ENCODE peak calls at places on chromosomes 6 and 20, in eight cellular contexts. O, P, W, V, B, Z, F and G are unnamed samples.

GRCh38 chr6:1820165-1820564 is 210.4 kb downstream of the FOXC1 start:
- DNase-seq in B (no peak), F (no peak), W (peak; percentile 69), Z (no peak), V (no peak), O (no peak), P (peak; percentile 81), G (no peak)

GRCh38 chr6:127162808-127163207 is 44.3 kb downstream of the RSPO3 start:
- DNase-seq in V (no peak), W (no peak), Z (no peak), O (no peak), P (peak; percentile 62), F (no peak), B (no peak), G (no peak)

GRCh38 chr20:34713194-34713943 is 9.2 kb downstream of the TP53INP2 start:
- DNase-seq in Z (peak; percentile 67), W (peak; percentile 100), P (peak; percentile 98), O (peak; percentile 37), B (no peak), V (no peak), F (no peak), G (no peak)

GRCh38 chr6:144343736-144344428 is 58.7 kb downstream of the UTRN start:
- DNase-seq in P (no peak), O (peak; percentile 53), W (no peak), V (no peak), Z (no peak), F (no peak), B (peak; percentile 37), G (no peak)

GRCh38 chr6:75761489-75761888 is 12.4 kb downstream of the MYO6 start:
- DNase-seq in W (no peak), Z (no peak), B (no peak), O (no peak), V (no peak), P (no peak), F (no peak), G (no peak)

GRCh38 chr6:107786709-107787588 is 37.2 kb downstream of the SCML4 start:
- DNase-seq in V (no peak), O (no peak), Z (no peak), P (no peak), W (no peak), F (no peak), B (no peak), G (peak; percentile 87)

GRCh38 chr6:127434651-127435050 is 24.5 kb downstream of the KIAA0408 start:
- DNase-seq in O (no peak), P (no peak), B (no peak), F (no peak), Z (no peak), V (no peak), W (no peak), G (no peak)

GRCh38 chr6:109861946-109862345 is 116.2 kb upstream of the GPR6 start:
- DNase-seq in O (no peak), W (no peak), B (no peak), Z (no peak), P (no peak), F (no peak), V (no peak), G (no peak)

GRCh38 chr20:50296450-50297375 is 106.1 kb downstream of the CEBPB start:
- DNase-seq in O (no peak), B (peak; percentile 11), W (no peak), F (no peak), Z (no peak), P (peak; percentile 65), V (no peak), G (no peak)

GRCh38 chr6:53294095-53294494 is 54.7 kb downstream of the ELOVL5 start:
- DNase-seq in P (peak; percentile 48), Z (peak; percentile 4), B (no peak), F (peak; percentile 64), W (no peak), O (no peak), V (no peak), G (no peak)

GRCh38 chr6:156427345-156427744 is 349.8 kb upstream of the ARID1B start:
- DNase-seq in P (peak; percentile 78), F (no peak), B (peak; percentile 72), O (peak; percentile 16), V (peak; percentile 14), Z (no peak), W (peak; percentile 91), G (peak; percentile 37)

DNA sequence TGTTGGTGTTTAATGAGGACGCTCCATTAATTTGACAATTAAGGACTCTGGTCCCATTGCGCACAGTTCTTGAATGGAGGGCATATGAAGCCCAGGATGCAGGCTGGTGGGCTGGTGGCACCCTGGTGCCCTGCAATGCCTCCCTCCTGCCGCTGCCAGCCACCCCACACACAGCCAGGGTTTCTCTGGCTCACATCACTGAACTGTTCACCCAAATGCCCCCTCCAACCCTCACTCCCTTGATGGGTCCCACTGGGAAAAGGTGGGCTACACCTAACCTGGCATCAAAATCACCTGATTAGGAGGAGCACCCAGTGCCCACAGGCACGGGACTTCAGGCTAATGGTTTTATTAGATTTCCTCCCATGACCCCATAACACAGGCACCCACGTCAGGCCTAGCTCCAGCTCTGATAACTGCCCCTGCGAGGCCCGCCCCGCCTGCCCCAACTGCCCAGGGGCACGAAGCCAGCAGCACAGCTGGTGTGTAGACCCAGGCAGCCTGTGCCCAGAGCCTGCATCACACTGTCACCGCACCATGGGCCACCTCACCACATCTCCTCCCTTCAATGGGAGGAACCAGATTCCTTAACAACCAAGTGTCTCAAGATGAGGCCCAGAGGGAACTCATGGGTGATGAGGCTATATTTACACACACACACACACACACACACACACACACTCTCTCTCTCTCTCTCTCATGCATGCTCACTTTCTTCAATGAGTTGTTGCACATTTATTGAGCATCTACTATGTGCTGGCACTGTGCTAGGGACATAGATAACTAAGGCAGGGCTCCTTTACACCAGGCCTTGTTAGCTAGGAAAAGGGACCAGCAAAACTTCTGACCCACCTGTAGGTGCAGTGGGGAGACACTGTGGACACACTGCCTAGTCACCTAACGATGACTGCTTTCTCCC is 107.3 kb downstream of the NOL4L start:
- DNase-seq in O (peak; percentile 82), P (no peak), W (no peak), V (no peak), B (no peak), Z (no peak), F (no peak), G (no peak)
- H3K4me1 ChIP-seq in O (peaks cover 96% of the 10 kb centered on the region), P (peaks cover 56% of the 10 kb centered on the region), W (peaks cover 42% of the 10 kb centered on the region), V (no peaks in the 10 kb centered on the region), B (peaks cover 85% of the 10 kb centered on the region), Z (no peaks in the 10 kb centered on the region), F (peaks cover 68% of the 10 kb centered on the region), G (peaks cover 21% of the 10 kb centered on the region)

DNA sequence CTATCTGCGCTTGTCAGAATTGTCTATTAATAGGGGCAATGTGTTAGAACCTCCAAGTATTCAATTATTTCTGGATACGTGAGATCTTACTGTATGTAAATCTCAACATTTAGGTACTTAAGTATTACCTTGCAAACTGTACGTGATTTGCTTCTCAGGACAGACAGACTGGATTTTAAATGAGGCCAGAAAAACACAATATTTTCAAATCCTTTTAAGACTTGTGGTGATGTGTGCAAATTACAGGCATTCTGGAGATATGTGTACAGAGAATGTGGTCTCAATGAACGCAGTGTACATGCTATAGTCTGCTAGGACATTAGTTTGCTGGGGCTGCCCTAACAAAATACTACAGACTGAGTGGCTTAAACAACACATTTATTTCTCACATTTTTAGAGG is 16.9 kb downstream of the CCR6 start:
- DNase-seq in V (no peak), W (no peak), Z (no peak), P (no peak), O (no peak), B (no peak), F (no peak), G (no peak)
- TF ChIP-seq CTCF in V (no peak), W (no peak), Z (no peak), P (no peak), O (no peak), B (no peak), F (peak; percentile 5), G (no peak)

GRCh38 chr20:51496964-51497363 is 45.6 kb downstream of the NFATC2 start:
- DNase-seq in Z (no peak), P (no peak), B (no peak), F (no peak), W (no peak), V (no peak), O (no peak), G (no peak)

GRCh38 chr20:51495921-51496545 is 46.5 kb downstream of the NFATC2 start:
- DNase-seq in B (no peak), O (no peak), V (no peak), F (no peak), W (no peak), Z (no peak), P (no peak), G (no peak)

GRCh38 chr20:51500311-51500710 is 42.2 kb downstream of the NFATC2 start:
- DNase-seq in B (no peak), P (no peak), O (peak; percentile 22), V (no peak), Z (no peak), W (no peak), F (no peak), G (no peak)

GRCh38 chr20:51498765-51499540 is 43.6 kb downstream of the NFATC2 start:
- DNase-seq in V (no peak), P (no peak), W (no peak), F (no peak), O (no peak), Z (no peak), B (no peak), G (no peak)

GRCh38 chr20:51497542-51498467 is 44.7 kb downstream of the NFATC2 start:
- DNase-seq in V (no peak), F (no peak), W (peak; percentile 31), P (peak; percentile 52), Z (no peak), B (peak; percentile 50), O (peak; percentile 26), G (peak; percentile 21)
- H3K27ac ChIP-seq in V (peak overlapping the region; percentile 86), F (no peak overlapping the region), W (no peak overlapping the region), P (no peak overlapping the region), Z (no peak overlapping the region), B (no peak overlapping the region), O (no peak overlapping the region), G (no peak overlapping the region)

GRCh38 chr6:128517124-128517523 is 3.3 kb downstream of the PTPRK start:
- DNase-seq in B (no peak), W (no peak), O (no peak), F (no peak), P (no peak), Z (no peak), V (no peak), G (no peak)

GRCh38 chr6:128518531-128519131 is 1.8 kb downstream of the PTPRK start:
- DNase-seq in P (no peak), O (no peak), F (no peak), B (no peak), W (no peak), Z (no peak), V (no peak), G (no peak)

GRCh38 chr6:128515550-128516513 is 4.6 kb downstream of the PTPRK start:
- DNase-seq in O (no peak), W (peak; percentile 68), P (peak; percentile 59), B (no peak), F (no peak), V (no peak), Z (no peak), G (no peak)

GRCh38 chr6:128513878-128514277 is 6.5 kb downstream of the PTPRK start:
- DNase-seq in W (no peak), F (no peak), V (no peak), Z (no peak), P (no peak), O (peak; percentile 38), B (no peak), G (no peak)

DNA sequence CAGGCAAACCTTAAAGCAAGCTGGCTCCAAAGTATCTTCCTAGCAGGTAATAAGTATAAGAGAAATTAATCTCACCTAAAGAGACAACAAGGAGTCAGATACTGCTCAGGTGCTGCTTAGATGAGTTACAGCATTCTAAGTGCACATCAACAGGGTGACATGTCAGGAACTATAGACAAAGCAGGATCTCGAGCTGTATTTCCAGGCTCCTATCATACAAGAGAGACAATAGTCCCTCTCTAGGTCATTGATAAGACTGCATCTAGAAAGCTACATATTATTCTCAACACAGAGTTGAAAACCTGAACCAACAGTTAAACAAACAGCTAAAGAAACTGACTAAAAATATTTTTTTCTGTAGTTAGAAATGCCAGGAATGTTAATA is 3.9 kb downstream of the PTPRK start:
- DNase-seq in V (no peak), O (no peak), B (no peak), P (no peak), Z (no peak), F (peak; percentile 39), W (peak; percentile 48), G (no peak)
- H3K4me1 ChIP-seq in V (no peaks in the 10 kb centered on the region), O (peaks cover 68% of the 10 kb centered on the region), B (peaks cover 57% of the 10 kb centered on the region), P (peaks cover 29% of the 10 kb centered on the region), Z (peaks cover 10% of the 10 kb centered on the region), F (peaks cover 9% of the 10 kb centered on the region), W (peaks cover 8% of the 10 kb centered on the region), G (peaks cover 27% of the 10 kb centered on the region)